ENCODE peak calls at places on chromosomes 3 and 15, in nine cellular contexts. K is PC-3; D is Right ventricle myocardium superior; O is NCI-H748 treated with DMSO at 0.1 percent for 48 hours; J is DMS 273 treated with DMSO at 0.1 percent for 48 hours; Q is cortex of kidney; I is lower leg skin; G is activated T-cell treated with anti-CD3 and anti-CD28 coated beads for 1 hour; M is activated CD8-positive, alpha-beta memory T cell treated with anti-CD3 and anti-CD28 coated beads for 24 hours. L is an unnamed sample.

GRCh38 chr3:72722930-72723726 is 125.1 kb downstream of the SHQ1 start:
- DNase-seq in D (peak), Q (no peak), J (no peak), M (no peak), G (no peak), K (peak), O (no peak), I (no peak), L (peak)

GRCh38 chr3:52346623-52347530 is 30.8 kb downstream of the DNAH1 start:
- DNase-seq in D (peak), Q (no peak), G (no peak), I (no peak), J (no peak), K (peak), O (no peak), M (no peak), L (peak)

GRCh38 chr3:139778884-139779283 is 101.1 kb upstream of the NMNAT3 start:
- DNase-seq in M (no peak), O (no peak), Q (no peak), D (no peak), I (no peak), G (no peak), J (no peak), K (no peak), L (no peak)

GRCh38 chr3:182708810-182709209 is 84.5 kb upstream of the ATP11B start:
- DNase-seq in I (no peak), Q (no peak), O (no peak), D (no peak), J (no peak), M (no peak), K (no peak), G (no peak), L (no peak)

GRCh38 chr3:38032328-38032865 is 3.0 kb upstream of the PLCD1 start:
- DNase-seq in J (no peak), O (no peak), I (peak), M (no peak), K (no peak), Q (no peak), D (no peak), G (no peak), L (no peak)

GRCh38 chr3:164040991-164041390 is 1037.3 kb downstream of the SI start:
- DNase-seq in M (no peak), K (no peak), I (no peak), D (no peak), O (no peak), J (no peak), G (no peak), Q (no peak), L (no peak)

GRCh38 chr15:91225728-91226127 is 125.7 kb downstream of the SV2B start:
- DNase-seq in Q (no peak), I (no peak), M (no peak), K (no peak), O (no peak), G (no peak), D (peak), J (no peak), L (no peak)

GRCh38 chr3:99710094-99710493 is 71.7 kb downstream of the COL8A1 start:
- DNase-seq in Q (no peak), D (no peak), I (no peak), K (no peak), G (no peak), J (no peak), O (no peak), M (no peak), L (no peak)

GRCh38 chr3:155428558-155428957 is 135.1 kb upstream of the STRIT1 start:
- DNase-seq in G (no peak), K (peak), O (no peak), Q (no peak), I (no peak), J (no peak), D (no peak), M (no peak), L (no peak)

GRCh38 chr3:182385356-182385755 is 407.9 kb upstream of the ATP11B start:
- DNase-seq in K (no peak), G (no peak), J (no peak), Q (no peak), I (no peak), D (no peak), M (no peak), O (no peak), L (no peak)

GRCh38 chr3:194058189-194058571 is 77.8 kb upstream of the HES1 start:
- DNase-seq in J (peak), K (no peak), I (no peak), M (peak), O (peak), D (peak), Q (no peak), G (no peak), L (no peak)

GRCh38 chr15:80849308-80849707 is 70.1 kb downstream of the CEMIP start:
- DNase-seq in Q (no peak), O (no peak), K (peak), I (no peak), J (no peak), M (no peak), G (no peak), D (no peak), L (no peak)

GRCh38 chr15:101045236-101045646 is 126.1 kb downstream of the LRRK1 start:
- DNase-seq in I (no peak), D (peak), M (peak), K (no peak), O (no peak), G (no peak), Q (no peak), J (no peak), L (no peak)

GRCh38 chr3:187765342-187765741 is 20.1 kb upstream of the BCL6 start:
- DNase-seq in Q (no peak), M (no peak), K (peak), O (no peak), D (no peak), I (no peak), J (no peak), G (no peak), L (no peak)

GRCh38 chr3:192060160-192060783 is 599.3 kb downstream of the PYDC2 start:
- DNase-seq in I (no peak), M (no peak), D (no peak), G (no peak), O (peak), K (no peak), Q (no peak), J (no peak), L (no peak)

GRCh38 chr3:122940628-122941086 is 86.9 kb downstream of the SEMA5B start:
- DNase-seq in I (no peak), O (no peak), Q (no peak), K (no peak), G (no peak), J (no peak), M (no peak), D (peak), L (no peak)

L was measured in ascending aorta.